ENCODE peak calls at places on chromosomes 7 and 10, in seven cellular contexts. Y, V, M, B, F, H and E are unnamed samples.

GRCh38 chr7:12967322-12967721 is 279.9 kb downstream of the ARL4A start:
- DNase-seq in Y (no peak), V (no peak), M (no peak), B (no peak), F (no peak), H (no peak), E (no peak)

GRCh38 chr7:140404565-140405080 is 765 bp downstream of the RAB19 start:
- DNase-seq in Y (no peak), V (no peak), M (no peak), B (no peak), F (no peak), H (no peak), E (no peak)

GRCh38 chr7:121204537-121204936 is 124.3 kb upstream of the WNT16 start:
- DNase-seq in Y (no peak), V (no peak), M (no peak), B (no peak), F (no peak), H (no peak), E (no peak)

GRCh38 chr7:148110097-148110868 is 480.3 kb upstream of the C7orf33 start:
- DNase-seq in Y (no peak), V (peak; percentile 35), M (no peak), B (peak; percentile 12), F (no peak), H (no peak), E (no peak)

GRCh38 chr10:57694956-57695605 is 572.6 kb downstream of the IPMK start:
- DNase-seq in Y (no peak), V (no peak), M (no peak), B (no peak), F (no peak), H (no peak), E (no peak)

GRCh38 chr7:103851357-103851756 is 138.1 kb downstream of the RELN start:
- DNase-seq in Y (peak; percentile 24), V (no peak), M (no peak), B (peak; percentile 44), F (no peak), H (no peak), E (no peak)

GRCh38 chr7:21251166-21251806 is 176.6 kb upstream of the SP4 start:
- DNase-seq in Y (no peak), V (peak; percentile 28), M (no peak), B (no peak), F (no peak), H (no peak), E (no peak)

GRCh38 chr10:6269953-6270867 is 67.5 kb downstream of the PFKFB3 start:
- DNase-seq in Y (no peak), V (peak; percentile 38), M (peak; percentile 50), B (peak; percentile 74), F (peak; percentile 60), H (no peak), E (no peak)